ENCODE peak calls at places on chromosomes 4 and X, in five cellular contexts. J, E, K, F and H are unnamed samples.

GRCh38 chr4:159481936-159482335 is 379.1 kb downstream of the RAPGEF2 start:
- DNase-seq in J (no peak), E (no peak), K (no peak), F (no peak), H (no peak)

GRCh38 chr4:173489514-173489913 is 40.5 kb downstream of the HAND2 start:
- DNase-seq in J (no peak), E (no peak), K (no peak), F (no peak), H (no peak)

GRCh38 chr4:40897557-40898203 is 147.9 kb downstream of the NSUN7 start:
- DNase-seq in J (peak; percentile 21), E (peak; percentile 39), K (no peak), F (peak; percentile 75), H (peak; percentile 81)

GRCh38 chr4:8076023-8076422 is 82.6 kb downstream of the ABLIM2 start:
- DNase-seq in J (no peak), E (no peak), K (no peak), F (no peak), H (no peak)

GRCh38 chr4:8297691-8298485 is 28.3 kb downstream of the HTRA3 start:
- DNase-seq in J (no peak), E (no peak), K (no peak), F (no peak), H (no peak)

GRCh38 chr4:83267121-83267834 is 17.3 kb downstream of the COQ2 start:
- DNase-seq in J (no peak), E (no peak), K (no peak), F (no peak), H (no peak)

GRCh38 chr4:108045687-108046024 is 56.0 kb downstream of the HADH start:
- DNase-seq in J (no peak), E (no peak), K (no peak), F (peak; percentile 33), H (no peak)

GRCh38 chr4:74096265-74096980 is 2.6 kb downstream of the CXCL2 start:
- DNase-seq in J (no peak), E (no peak), K (no peak), F (no peak), H (no peak)

GRCh38 chrX:151543706-151544105 is 19.8 kb upstream of the PASD1 start:
- DNase-seq in J (no peak), E (no peak), K (no peak), F (no peak), H (no peak)

GRCh38 chrX:68685722-68686683 is 38.5 kb downstream of the STARD8 start:
- DNase-seq in J (no peak), E (no peak), K (no peak), F (peak; percentile 81), H (peak; percentile 89)

GRCh38 chr4:176939445-176939844 is 146.7 kb upstream of the VEGFC start:
- DNase-seq in J (no peak), E (no peak), K (no peak), F (peak; percentile 9), H (no peak)

GRCh38 chrX:135596495-135596894 is 76.0 kb downstream of the INTS6L start:
- DNase-seq in J (peak; percentile 4), E (peak; percentile 13), K (peak; percentile 3), F (peak; percentile 30), H (peak; percentile 25)

GRCh38 chr4:115759231-115759630 is 645.8 kb upstream of the NDST4 start:
- DNase-seq in J (no peak), E (no peak), K (no peak), F (no peak), H (no peak)

GRCh38 chrX:106802063-106802387 is 448 bp upstream of the TBC1D8B start:
- DNase-seq in J (no peak), E (no peak), K (no peak), F (no peak), H (no peak)

GRCh38 chr4:100100985-100101384 is 89.3 kb downstream of the DDIT4L start:
- DNase-seq in J (no peak), E (no peak), K (no peak), F (no peak), H (peak; percentile 85)

GRCh38 chr4:165964591-165964990 is 91.6 kb downstream of the TLL1 start:
- DNase-seq in J (no peak), E (no peak), K (no peak), F (no peak), H (no peak)

GRCh38 chrX:109760241-109760921 is 27.3 kb upstream of the ACSL4 start:
- DNase-seq in J (no peak), E (no peak), K (no peak), F (no peak), H (peak; percentile 8)

GRCh38 chrX:113399501-113400192 is 559.0 kb upstream of the AMOT start:
- DNase-seq in J (no peak), E (no peak), K (no peak), F (peak; percentile 5), H (no peak)

GRCh38 chrX:54166915-54167314 is 16.1 kb downstream of the FAM120C start:
- DNase-seq in J (no peak), E (no peak), K (no peak), F (no peak), H (no peak)

GRCh38 chrX:79325263-79325958 is 41.7 kb downstream of the ITM2A start:
- DNase-seq in J (peak; percentile 0), E (no peak), K (no peak), F (no peak), H (peak; percentile 27)

GRCh38 chr4:6137027-6137746 is 63.2 kb downstream of the JAKMIP1 start:
- DNase-seq in J (no peak), E (no peak), K (no peak), F (no peak), H (peak; percentile 98)

GRCh38 chr4:123398803-123399637 is 2.4 kb downstream of the SPRY1 start:
- DNase-seq in J (no peak), E (peak; percentile 5), K (no peak), F (peak; percentile 35), H (peak; percentile 85)

GRCh38 chr4:186808635-186809018 is 85.0 kb upstream of the FAT1 start:
- DNase-seq in J (no peak), E (no peak), K (no peak), F (peak; percentile 26), H (no peak)

GRCh38 chr4:92236907-92237306 is 66.9 kb upstream of the GRID2 start:
- DNase-seq in J (no peak), E (no peak), K (no peak), F (peak; percentile 8), H (no peak)

GRCh38 chrX:153673398-153674218 is at the start of gene PNCK:
- DNase-seq in J (no peak), E (no peak), K (no peak), F (no peak), H (no peak)